ENCODE peak calls at places on chromosomes 2 and 18, in four cellular contexts. W is PC-3, P is GM23338, N is astrocyte. S is an unnamed sample.

GRCh38 chr2:65232636-65233035 is 5.0 kb downstream of the ACTR2 start:
- DNase-seq in W (peak; percentile 69), P (no peak), N (peak; percentile 75), S (no peak)

GRCh38 chr2:229408356-229408755 is 137.3 kb upstream of the PID1 start:
- DNase-seq in W (peak; percentile 96), P (peak; percentile 51), N (peak; percentile 94), S (no peak)

GRCh38 chr2:101002562-101003277 is 631 bp downstream of the RPL31 start:
- DNase-seq in W (peak; percentile 17), P (no peak), N (no peak), S (no peak)

GRCh38 chr2:240895656-240896388 is at the start of gene MAB21L4:
- DNase-seq in W (peak; percentile 72), P (no peak), N (no peak), S (no peak)

GRCh38 chr2:153043385-153043784 is 325.0 kb downstream of the ARL6IP6 start:
- DNase-seq in W (peak; percentile 19), P (no peak), N (no peak), S (no peak)

GRCh38 chr2:69335291-69335690 is 51.7 kb downstream of the GFPT1 start:
- DNase-seq in W (no peak), P (no peak), N (no peak), S (no peak)

GRCh38 chr18:3447895-3448844 is 1.8 kb upstream of the TGIF1 start:
- DNase-seq in W (peak; percentile 97), P (peak; percentile 98), N (peak; percentile 93), S (peak; percentile 74)

GRCh38 chr2:119223521-119224390 is at the start of gene STEAP3:
- DNase-seq in W (peak; percentile 82), P (peak; percentile 86), N (peak; percentile 36), S (no peak)

GRCh38 chr18:73739098-73739497 is 408.5 kb downstream of the FBXO15 start:
- DNase-seq in W (peak; percentile 16), P (no peak), N (peak; percentile 78), S (no peak)

GRCh38 chr2:111160758-111161157 is 40.0 kb downstream of the BCL2L11 start:
- DNase-seq in W (peak; percentile 55), P (no peak), N (peak; percentile 89), S (no peak)

GRCh38 chr2:240561325-240561971 is 1.3 kb downstream of the DUSP28 start:
- DNase-seq in W (peak; percentile 88), P (no peak), N (peak; percentile 68), S (no peak)

GRCh38 chr2:127654838-127655175 is 8.9 kb downstream of the GPR17 start:
- DNase-seq in W (no peak), P (no peak), N (no peak), S (no peak)

GRCh38 chr2:10837532-10838266 is 25.1 kb upstream of the PDIA6 start:
- DNase-seq in W (no peak), P (no peak), N (no peak), S (no peak)

GRCh38 chr2:84481702-84482101 is 22.6 kb upstream of the SUCLG1 start:
- DNase-seq in W (peak; percentile 30), P (no peak), N (peak; percentile 80), S (no peak)

GRCh38 chr2:65420712-65421431 is 11.5 kb downstream of the SPRED2 start:
- DNase-seq in W (peak; percentile 83), P (peak; percentile 51), N (peak; percentile 58), S (no peak)

GRCh38 chr2:145114726-145115125 is 594.8 kb upstream of the ZEB2 start:
- DNase-seq in W (no peak), P (no peak), N (peak; percentile 74), S (no peak)

GRCh38 chr2:160293401-160293911 is 93.4 kb upstream of the ITGB6 start:
- DNase-seq in W (peak; percentile 58), P (no peak), N (peak; percentile 92), S (no peak)

GRCh38 chr18:2610549-2610948 is 39.2 kb downstream of the NDC80 start:
- DNase-seq in W (no peak), P (no peak), N (no peak), S (no peak)

GRCh38 chr2:67485431-67485830 is 88.3 kb downstream of the ETAA1 start:
- DNase-seq in W (no peak), P (peak; percentile 6), N (peak; percentile 88), S (no peak)

GRCh38 chr18:26301681-26302080 is 75.4 kb downstream of the TAF4B start:
- DNase-seq in W (no peak), P (no peak), N (peak; percentile 3), S (no peak)

GRCh38 chr2:43136862-43137261 is 89.5 kb downstream of the ZFP36L2 start:
- DNase-seq in W (no peak), P (no peak), N (no peak), S (peak; percentile 94)

GRCh38 chr18:45688834-45689233 is 35.1 kb upstream of the SLC14A1 start:
- DNase-seq in W (no peak), P (no peak), N (no peak), S (peak; percentile 66)

GRCh38 chr2:205733648-205734047 is 51.3 kb downstream of the NRP2 start:
- DNase-seq in W (no peak), P (peak; percentile 41), N (no peak), S (no peak)

GRCh38 chr2:122660786-122661634 is 905.6 kb downstream of the TSN start:
- DNase-seq in W (no peak), P (peak; percentile 96), N (no peak), S (no peak)

DNA sequence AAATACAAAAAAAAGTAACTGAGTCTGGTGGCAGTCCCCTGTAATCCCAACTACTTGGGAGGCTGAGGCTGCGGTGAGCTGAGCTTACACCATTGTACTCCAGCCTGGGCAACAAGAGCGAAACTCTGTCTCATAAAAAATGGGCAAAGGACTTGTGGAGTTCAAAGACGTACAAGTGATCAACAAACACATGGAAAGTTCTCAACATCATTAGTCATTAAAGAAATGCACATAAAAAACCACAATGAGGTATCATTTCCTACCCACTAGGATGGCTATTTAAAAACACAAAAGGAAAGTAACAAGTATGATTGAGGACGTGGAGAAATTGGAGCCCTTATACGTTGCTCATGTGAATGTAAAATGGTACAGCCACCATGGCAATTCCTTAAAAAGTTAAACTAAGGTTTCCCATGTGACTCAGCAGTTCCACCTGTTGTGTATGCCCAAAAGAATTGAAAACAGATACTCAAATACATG is 52.3 kb downstream of the RAB10 start:
- DNase-seq in W (peak; percentile 97), P (no peak), N (peak; percentile 96), S (no peak)
- TF ChIP-seq CTCF in W (no peak), P (no peak), N (no peak), S (no peak)

GRCh38 chr2:216536725-216537124 is 38.1 kb downstream of the RPL37A start:
- DNase-seq in W (no peak), P (no peak), N (no peak), S (no peak)

GRCh38 chr2:216539791-216540241 is 41.2 kb downstream of the RPL37A start:
- DNase-seq in W (peak; percentile 92), P (no peak), N (no peak), S (no peak)

GRCh38 chr2:216537366-216537765 is 38.7 kb downstream of the RPL37A start:
- DNase-seq in W (no peak), P (no peak), N (no peak), S (no peak)

GRCh38 chr2:216539120-216539519 is 40.5 kb downstream of the RPL37A start:
- DNase-seq in W (no peak), P (no peak), N (no peak), S (no peak)

DNA sequence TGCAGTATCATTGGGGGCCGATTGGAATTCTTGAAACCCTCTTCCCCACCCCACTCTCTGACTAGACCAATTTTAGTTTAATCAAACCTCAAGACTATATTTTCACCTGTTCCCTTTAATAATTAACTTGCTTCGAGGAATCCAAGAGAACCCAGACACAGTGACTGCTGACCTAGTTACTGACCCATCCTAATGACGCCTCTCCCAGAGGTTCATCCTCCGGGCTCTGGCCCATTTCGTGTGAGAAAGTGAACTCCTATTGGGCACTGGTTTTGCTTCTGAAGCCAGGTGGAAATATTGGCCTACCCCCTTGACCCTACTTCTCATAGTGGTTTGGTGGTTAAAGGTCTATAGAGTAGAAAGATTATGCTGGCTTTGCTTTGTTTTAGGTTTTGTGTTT is 39.9 kb downstream of the RPL37A start:
- DNase-seq in W (no peak), P (no peak), N (no peak), S (no peak)
- H3K27ac ChIP-seq in W (no peak overlapping the region), P (no peak overlapping the region), N (no peak overlapping the region), S (no peak overlapping the region)

GRCh38 chr2:28644760-28645159 is 106.9 kb upstream of the PPP1CB start:
- DNase-seq in W (no peak), P (no peak), N (peak; percentile 59), S (no peak)

GRCh38 chr2:28643911-28644334 is 107.7 kb upstream of the PPP1CB start:
- DNase-seq in W (peak; percentile 96), P (no peak), N (peak; percentile 83), S (no peak)

GRCh38 chr2:28643324-28643723 is 108.3 kb upstream of the PPP1CB start:
- DNase-seq in W (peak; percentile 81), P (no peak), N (no peak), S (no peak)

GRCh38 chr2:28647682-28648081 is 103.9 kb upstream of the PPP1CB start:
- DNase-seq in W (peak; percentile 45), P (no peak), N (no peak), S (no peak)

GRCh38 chr2:28645553-28645952 is 106.1 kb upstream of the PPP1CB start:
- DNase-seq in W (no peak), P (no peak), N (no peak), S (no peak)
- TF ChIP-seq CTCF in W (no peak), P (no peak), N (no peak), S (no peak)

GRCh38 chr2:113840463-113840975 is 49.4 kb upstream of the ACTR3 start:
- DNase-seq in W (no peak), P (peak; percentile 60), N (no peak), S (no peak)
- H3K27ac ChIP-seq in W (no peak overlapping the region), P (peak overlapping the region; percentile 72), N (no peak overlapping the region), S (no peak overlapping the region)

DNA sequence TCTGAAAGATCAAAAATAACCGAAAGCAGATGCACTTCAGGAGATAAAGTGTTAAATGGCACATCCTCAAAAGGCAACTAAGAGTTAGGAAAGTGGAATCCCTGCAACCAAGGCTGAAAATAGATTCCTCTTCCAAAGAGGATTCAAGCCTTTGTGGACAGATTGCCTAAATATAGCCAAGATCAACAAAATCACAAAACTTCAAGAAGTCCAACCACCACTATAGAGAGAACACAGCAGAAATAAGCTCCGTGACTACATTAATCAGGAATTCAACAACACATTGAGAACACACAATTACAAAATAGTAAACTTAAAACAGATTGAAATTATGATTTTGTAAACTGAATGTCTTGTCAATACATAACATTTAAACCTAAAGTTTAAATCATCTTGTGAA is 165.7 kb downstream of the LNPK start:
- DNase-seq in W (no peak), P (no peak), N (peak; percentile 45), S (no peak)
- TF ChIP-seq CTCF in W (no peak), P (no peak), N (no peak), S (no peak)

GRCh38 chr2:197946562-197946961 is 142.2 kb downstream of the PLCL1 start:
- DNase-seq in W (peak; percentile 5), P (peak; percentile 8), N (no peak), S (no peak)
- H3K27ac ChIP-seq in W (no peak overlapping the region), P (no peak overlapping the region), N (no peak overlapping the region), S (no peak overlapping the region)

S was measured in CD4-positive, alpha-beta T cell.